ENCODE peak calls at places on chromosomes 2 and 18, in five cellular contexts. O, F, B, G and S are unnamed samples.

GRCh38 chr2:214126135-214126534 is 284.7 kb upstream of the VWC2L start:
- DNase-seq in B (no peak), O (peak), F (peak), G (no peak), S (peak)

GRCh38 chr18:22961156-22961555 is 28.0 kb downstream of the RBBP8 start:
- DNase-seq in F (no peak), G (no peak), O (no peak), B (no peak), S (no peak)

GRCh38 chr18:62877448-62878221 is 162.3 kb downstream of the PHLPP1 start:
- DNase-seq in B (no peak), F (peak), G (no peak), O (peak), S (peak)

GRCh38 chr2:144830543-144830942 is 310.6 kb upstream of the ZEB2 start:
- DNase-seq in F (no peak), G (no peak), B (no peak), O (no peak), S (peak)

GRCh38 chr2:40281021-40281940 is 170.6 kb downstream of the SLC8A1 start:
- DNase-seq in G (no peak), F (peak), B (no peak), O (peak), S (peak)

GRCh38 chr2:84373391-84373790 is 85.7 kb downstream of the SUCLG1 start:
- DNase-seq in G (no peak), F (no peak), B (no peak), O (peak), S (no peak)

GRCh38 chr18:70397259-70397925 is 108.5 kb downstream of the SOCS6 start:
- DNase-seq in O (peak), G (no peak), B (no peak), F (no peak), S (no peak)

GRCh38 chr18:35197286-35197685 is 43.5 kb upstream of the ZNF397 start:
- DNase-seq in F (no peak), O (no peak), B (no peak), G (no peak), S (no peak)

GRCh38 chr2:30235859-30236535 is 4.7 kb downstream of the LBH start:
- DNase-seq in B (no peak), G (no peak), F (no peak), O (no peak), S (no peak)

GRCh38 chr2:96800061-96800761 is 15.9 kb upstream of the CNNM3 start:
- DNase-seq in F (no peak), O (no peak), G (no peak), B (peak), S (no peak)

GRCh38 chr18:21241224-21242131 is 554 bp upstream of the GREB1L start:
- DNase-seq in B (peak), G (peak), O (no peak), F (no peak), S (no peak)